ENCODE peak calls at places on chromosomes 6 and 20, in nine cellular contexts. D, A, X, R, Z, H, S, U and O are unnamed samples.

GRCh38 chr6:28117386-28118050 is 6.9 kb upstream of the ZSCAN16 start:
- DNase-seq in D (no peak), A (no peak), X (no peak), R (no peak), Z (no peak), H (no peak), S (no peak), U (no peak), O (no peak)

GRCh38 chr20:52985687-52986086 is 13.5 kb downstream of the TSHZ2 start:
- DNase-seq in D (no peak), A (no peak), X (no peak), R (no peak), Z (no peak), H (no peak), S (no peak), U (no peak), O (no peak)

GRCh38 chr6:169251371-169251802 is 2.3 kb downstream of the THBS2 start:
- DNase-seq in D (no peak), A (no peak), X (no peak), R (no peak), Z (no peak), H (no peak), S (peak), U (no peak), O (no peak)

GRCh38 chr6:111852704-111853103 is 20.5 kb downstream of the FYN start:
- DNase-seq in D (no peak), A (no peak), X (peak), R (peak), Z (peak), H (no peak), S (no peak), U (no peak), O (no peak)

GRCh38 chr20:4979841-4980410 is 21.4 kb downstream of the SLC23A2 start:
- DNase-seq in D (no peak), A (no peak), X (no peak), R (no peak), Z (no peak), H (no peak), S (no peak), U (no peak), O (no peak)

GRCh38 chr20:20843982-20844381 is 131.5 kb upstream of the RALGAPA2 start:
- DNase-seq in D (no peak), A (no peak), X (no peak), R (no peak), Z (peak), H (no peak), S (no peak), U (no peak), O (no peak)

GRCh38 chr6:144543006-144543871 is 258.1 kb downstream of the UTRN start:
- DNase-seq in D (no peak), A (peak), X (no peak), R (no peak), Z (peak), H (no peak), S (no peak), U (no peak), O (peak)

GRCh38 chr20:22795897-22796296 is 211.5 kb upstream of the FOXA2 start:
- DNase-seq in D (peak), A (peak), X (peak), R (peak), Z (peak), H (no peak), S (no peak), U (no peak), O (no peak)

GRCh38 chr20:21156266-21156665 is 30.4 kb downstream of the KIZ start:
- DNase-seq in D (no peak), A (peak), X (peak), R (peak), Z (peak), H (no peak), S (no peak), U (no peak), O (no peak)

GRCh38 chr6:125220712-125221111 is 67.1 kb downstream of the TPD52L1 start:
- DNase-seq in D (peak), A (peak), X (no peak), R (no peak), Z (no peak), H (peak), S (no peak), U (no peak), O (no peak)

GRCh38 chr20:19928379-19929360 is 88.5 kb upstream of the NAA20 start:
- DNase-seq in D (no peak), A (peak), X (no peak), R (peak), Z (peak), H (no peak), S (peak), U (no peak), O (no peak)

GRCh38 chr6:149031545-149032317 is 284.9 kb downstream of the UST start:
- DNase-seq in D (no peak), A (peak), X (peak), R (peak), Z (peak), H (no peak), S (no peak), U (no peak), O (peak)

GRCh38 chr20:35845561-35845960 is 73.7 kb downstream of the PHF20 start:
- DNase-seq in D (no peak), A (peak), X (peak), R (no peak), Z (peak), H (no peak), S (no peak), U (no peak), O (no peak)
- TF ChIP-seq CTCF in D (no peak), A (no peak), X (no peak), R (no peak), Z (no peak), H (no peak), S (no peak), U (no peak), O (no peak)

DNA sequence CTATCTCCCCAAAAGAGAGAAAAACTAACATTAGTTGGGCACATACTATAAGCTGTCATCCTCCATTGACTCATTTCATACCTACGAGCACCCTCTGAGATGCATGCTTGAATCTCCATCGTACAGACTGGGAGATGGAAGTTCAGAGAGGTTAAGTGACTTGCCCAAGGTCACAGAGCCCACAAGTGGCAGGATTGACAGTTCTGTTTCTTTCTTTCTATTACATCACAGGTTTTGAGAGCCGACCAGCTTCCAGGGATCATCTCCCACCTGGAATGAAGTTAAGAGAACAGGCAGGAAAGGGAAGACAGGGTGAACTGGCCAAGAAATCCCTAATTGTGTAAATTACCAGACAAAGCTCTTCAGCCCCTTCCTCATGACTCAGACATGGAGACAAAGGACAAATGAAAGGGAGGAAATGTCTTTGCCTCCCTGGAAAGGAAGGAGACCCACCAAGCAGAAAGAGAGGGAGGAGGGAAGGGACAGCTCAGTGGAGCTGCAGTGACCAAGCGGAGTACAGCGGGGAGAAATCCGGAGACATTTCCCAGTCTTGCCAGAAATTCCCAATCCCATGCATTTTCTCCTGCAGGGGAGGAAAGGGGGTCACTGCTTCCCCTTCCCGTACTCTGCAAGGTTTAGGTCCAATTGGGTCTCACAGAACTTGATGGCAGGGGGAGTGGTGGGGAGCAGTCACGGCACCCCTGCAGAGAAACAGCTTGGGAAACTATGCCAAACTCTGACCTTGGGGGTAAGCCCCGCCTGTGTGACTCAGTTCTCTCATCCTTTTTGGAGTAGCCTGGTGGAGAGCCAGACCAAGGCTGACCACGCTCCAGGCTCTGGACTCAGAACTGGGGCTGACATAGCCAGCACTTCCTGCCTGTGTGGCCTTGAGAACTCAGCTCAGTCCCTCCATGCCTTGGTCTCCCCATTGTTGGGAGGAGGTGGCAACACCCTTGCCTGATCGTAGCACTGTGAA is 154.2 kb downstream of the ANKRD60 start:
- DNase-seq in D (no peak), A (peak), X (peak), R (no peak), Z (no peak), H (no peak), S (no peak), U (no peak), O (no peak)
- TF ChIP-seq CTCF in D (no peak), A (no peak), X (no peak), R (no peak), Z (no peak), H (no peak), S (no peak), U (no peak), O (no peak)

GRCh38 chr6:121356575-121356974 is 22.3 kb upstream of the TBC1D32 start:
- DNase-seq in D (no peak), A (no peak), X (peak), R (no peak), Z (no peak), H (no peak), S (no peak), U (no peak), O (no peak)
- TF ChIP-seq CTCF in D (no peak), A (no peak), X (no peak), R (peak), Z (peak), H (peak), S (peak), U (peak), O (no peak)

GRCh38 chr20:51801220-51801991 is 915 bp downstream of the SALL4 start:
- DNase-seq in D (no peak), A (no peak), X (no peak), R (no peak), Z (no peak), H (peak), S (no peak), U (peak), O (peak)
- TF ChIP-seq CTCF in D (no peak), A (no peak), X (peak), R (peak), Z (no peak), H (no peak), S (no peak), U (peak), O (no peak)

GRCh38 chr20:46959821-46960220 is 65.2 kb downstream of the EYA2 start:
- DNase-seq in D (no peak), A (no peak), X (no peak), R (no peak), Z (no peak), H (no peak), S (no peak), U (no peak), O (no peak)

GRCh38 chr20:46963196-46963529 is 68.5 kb downstream of the EYA2 start:
- DNase-seq in D (no peak), A (no peak), X (no peak), R (no peak), Z (peak), H (no peak), S (no peak), U (no peak), O (no peak)

GRCh38 chr20:46962452-46963195 is 68.0 kb downstream of the EYA2 start:
- DNase-seq in D (no peak), A (no peak), X (no peak), R (no peak), Z (no peak), H (no peak), S (no peak), U (no peak), O (no peak)

GRCh38 chr20:46959081-46959692 is 64.5 kb downstream of the EYA2 start:
- DNase-seq in D (no peak), A (peak), X (peak), R (peak), Z (peak), H (no peak), S (no peak), U (no peak), O (no peak)

DNA sequence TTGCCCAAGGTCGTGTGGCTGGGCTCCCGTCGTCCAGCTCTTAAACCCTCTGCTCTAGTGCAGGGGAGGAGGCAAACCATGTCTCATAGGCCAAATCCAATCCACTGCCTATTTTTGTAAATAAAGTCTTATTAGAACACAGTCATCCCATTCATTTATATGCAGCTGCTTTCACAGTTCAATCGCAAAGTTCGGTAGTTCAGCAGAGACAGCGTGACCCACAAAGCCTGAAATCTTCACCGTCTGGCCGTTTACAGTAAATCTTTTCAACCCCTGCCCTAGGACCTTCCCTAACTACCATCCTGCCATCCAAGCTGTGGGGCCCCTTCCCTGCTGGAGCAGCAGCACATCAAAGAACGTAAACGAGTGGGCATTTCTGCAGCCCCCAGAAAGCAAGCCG is 65.9 kb downstream of the EYA2 start:
- DNase-seq in D (no peak), A (no peak), X (no peak), R (no peak), Z (no peak), H (no peak), S (no peak), U (no peak), O (no peak)
- TF ChIP-seq CTCF in D (no peak), A (no peak), X (no peak), R (no peak), Z (no peak), H (no peak), S (no peak), U (no peak), O (no peak)

GRCh38 chr20:32231847-32232246 is 24.2 kb downstream of the POFUT1 start:
- DNase-seq in D (no peak), A (no peak), X (peak), R (peak), Z (no peak), H (peak), S (no peak), U (no peak), O (peak)
- TF ChIP-seq CTCF in D (no peak), A (no peak), X (no peak), R (no peak), Z (no peak), H (no peak), S (no peak), U (no peak), O (no peak)

DNA sequence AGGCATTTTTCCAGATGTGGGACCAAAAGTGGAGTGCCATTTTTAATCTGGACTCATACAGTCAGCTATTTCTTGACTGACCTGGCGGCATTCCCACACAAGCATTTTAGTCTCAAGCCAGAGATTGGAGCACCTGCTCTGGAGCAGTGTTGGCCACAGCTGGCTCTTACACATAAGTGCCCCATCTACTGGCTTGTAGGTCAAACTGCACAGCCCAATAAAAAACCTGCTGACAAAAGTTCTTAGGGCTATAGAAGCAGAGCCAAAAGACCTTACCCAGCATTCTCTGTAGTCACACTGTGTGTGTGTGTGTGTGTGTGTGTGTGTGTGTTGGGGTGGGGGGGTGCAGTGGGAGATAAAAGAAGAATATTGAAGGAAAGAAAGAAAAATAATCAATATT is 38.6 kb upstream of the SENP6 start:
- DNase-seq in D (no peak), A (peak), X (peak), R (peak), Z (peak), H (no peak), S (no peak), U (no peak), O (peak)
- TF ChIP-seq CTCF in D (peak), A (peak), X (peak), R (peak), Z (peak), H (peak), S (peak), U (peak), O (peak)

GRCh38 chr6:101645770-101646169 is 252.3 kb downstream of the GRIK2 start:
- DNase-seq in D (no peak), A (no peak), X (peak), R (no peak), Z (no peak), H (no peak), S (no peak), U (no peak), O (no peak)
- TF ChIP-seq CTCF in D (no peak), A (peak), X (peak), R (no peak), Z (no peak), H (no peak), S (no peak), U (no peak), O (no peak)

GRCh38 chr6:79589701-79590100 is 41.4 kb upstream of the SH3BGRL2 start:
- DNase-seq in D (no peak), A (no peak), X (no peak), R (no peak), Z (no peak), H (no peak), S (no peak), U (no peak), O (no peak)

GRCh38 chr6:79584332-79584731 is 46.8 kb upstream of the SH3BGRL2 start:
- DNase-seq in D (no peak), A (no peak), X (no peak), R (no peak), Z (no peak), H (no peak), S (no peak), U (no peak), O (no peak)

GRCh38 chr6:79586548-79586947 is 44.6 kb upstream of the SH3BGRL2 start:
- DNase-seq in D (no peak), A (peak), X (peak), R (peak), Z (peak), H (peak), S (no peak), U (no peak), O (no peak)
- TF ChIP-seq CTCF in D (peak), A (peak), X (peak), R (peak), Z (peak), H (peak), S (peak), U (peak), O (no peak)

DNA sequence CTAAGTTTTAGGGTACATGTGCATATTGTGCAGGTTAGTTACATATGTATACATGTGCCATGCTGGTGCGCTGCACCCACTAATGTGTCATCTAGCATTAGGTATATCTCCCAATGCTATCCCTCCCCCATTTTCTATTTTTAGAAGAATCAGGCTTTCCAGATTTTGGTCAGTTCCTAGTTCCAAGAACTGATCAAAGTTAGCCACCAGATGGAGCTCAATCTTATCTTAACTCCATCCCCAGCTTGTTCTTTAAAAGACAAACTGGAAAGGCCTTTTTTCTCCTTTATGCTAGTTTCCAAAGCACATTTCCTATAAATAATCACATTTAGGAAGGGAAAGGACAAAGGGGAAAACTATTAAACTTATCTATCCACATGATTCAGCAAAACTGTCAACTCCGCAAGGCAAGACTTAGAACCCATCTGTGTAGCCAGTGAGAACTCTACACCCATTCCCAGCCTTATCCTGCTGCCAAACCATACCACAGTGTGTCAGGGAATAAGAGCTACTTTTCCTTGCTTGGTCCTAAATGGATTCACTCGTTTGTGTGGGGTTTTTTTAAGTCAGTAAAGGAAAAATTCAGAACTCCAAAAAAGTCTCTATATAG is 22.8 kb upstream of the KHDC1 start:
- DNase-seq in D (no peak), A (peak), X (peak), R (peak), Z (peak), H (peak), S (no peak), U (no peak), O (no peak)
- TF ChIP-seq CTCF in D (peak), A (peak), X (peak), R (peak), Z (peak), H (no peak), S (peak), U (peak), O (peak)